ENCODE peak calls at places on chromosomes 7 and 10, in six cellular contexts. One of them, this sample, is unnamed.

GRCh38 chr7:16295558-16295957 is 125.8 kb downstream of the CRPPA start:
- DNase-seq in H9: no peak
- DNase-seq in H1: no peak
- DNase-seq in IMR-90: no peak
- DNase-seq in mesenchymal stem cell: no peak
- DNase-seq in neuronal stem cell: no peak
- DNase-seq in this sample: no peak

GRCh38 chr7:151199196-151199874 is 11.0 kb downstream of the H2BK1 start:
- DNase-seq in H9: peak; percentile 62
- DNase-seq in H1: no peak
- DNase-seq in IMR-90: no peak
- DNase-seq in mesenchymal stem cell: no peak
- DNase-seq in neuronal stem cell: no peak
- DNase-seq in this sample: no peak

GRCh38 chr7:75957021-75957736 is 37.2 kb downstream of the TMEM120A start:
- DNase-seq in H9: peak; percentile 75
- DNase-seq in H1: peak; percentile 68
- DNase-seq in IMR-90: no peak
- DNase-seq in mesenchymal stem cell: no peak
- DNase-seq in neuronal stem cell: no peak
- DNase-seq in this sample: peak; percentile 98

GRCh38 chr10:17951868-17952371 is at the start of gene SLC39A12:
- DNase-seq in H9: no peak
- DNase-seq in H1: no peak
- DNase-seq in IMR-90: peak; percentile 86
- DNase-seq in mesenchymal stem cell: peak; percentile 40
- DNase-seq in neuronal stem cell: no peak
- DNase-seq in this sample: no peak

GRCh38 chr10:53839437-53840039 is 961.5 kb downstream of the PCDH15 start:
- DNase-seq in H9: no peak
- DNase-seq in H1: no peak
- DNase-seq in IMR-90: peak; percentile 15
- DNase-seq in mesenchymal stem cell: peak; percentile 51
- DNase-seq in neuronal stem cell: no peak
- DNase-seq in this sample: peak; percentile 43

GRCh38 chr7:117982071-117983055 is 109.1 kb upstream of the CTTNBP2 start:
- DNase-seq in H9: no peak
- DNase-seq in H1: no peak
- DNase-seq in IMR-90: no peak
- DNase-seq in mesenchymal stem cell: no peak
- DNase-seq in neuronal stem cell: no peak
- DNase-seq in this sample: no peak

GRCh38 chr7:102468416-102469350 is 3.9 kb downstream of the LRWD1 start:
- DNase-seq in H9: no peak
- DNase-seq in H1: peak; percentile 44
- DNase-seq in IMR-90: no peak
- DNase-seq in mesenchymal stem cell: no peak
- DNase-seq in neuronal stem cell: no peak
- DNase-seq in this sample: no peak

GRCh38 chr7:95262875-95263274 is 61.5 kb downstream of the PON1 start:
- DNase-seq in H9: no peak
- DNase-seq in H1: no peak
- DNase-seq in IMR-90: no peak
- DNase-seq in mesenchymal stem cell: no peak
- DNase-seq in neuronal stem cell: no peak
- DNase-seq in this sample: no peak

GRCh38 chr7:65250216-65250615 is 123.4 kb upstream of the ZNF92 start:
- DNase-seq in H9: no peak
- DNase-seq in H1: peak; percentile 24
- DNase-seq in IMR-90: no peak
- DNase-seq in mesenchymal stem cell: no peak
- DNase-seq in neuronal stem cell: no peak
- DNase-seq in this sample: no peak

GRCh38 chr7:142319970-142320369 is 62.1 kb upstream of the PRSS58 start:
- DNase-seq in H9: peak; percentile 70
- DNase-seq in H1: no peak
- DNase-seq in IMR-90: no peak
- DNase-seq in mesenchymal stem cell: no peak
- DNase-seq in neuronal stem cell: no peak
- DNase-seq in this sample: no peak

GRCh38 chr7:131735151-131735550 is 178.7 kb upstream of the PODXL start:
- DNase-seq in H9: no peak
- DNase-seq in H1: no peak
- DNase-seq in IMR-90: no peak
- DNase-seq in mesenchymal stem cell: no peak
- DNase-seq in neuronal stem cell: no peak
- DNase-seq in this sample: no peak

GRCh38 chr7:75879771-75880184 is 944 bp downstream of the RHBDD2 start:
- DNase-seq in H9: no peak
- DNase-seq in H1: no peak
- DNase-seq in IMR-90: peak; percentile 78
- DNase-seq in mesenchymal stem cell: peak; percentile 69
- DNase-seq in neuronal stem cell: no peak
- DNase-seq in this sample: peak; percentile 81

GRCh38 chr10:52541082-52541481 is 227.0 kb downstream of the DKK1 start:
- DNase-seq in H9: no peak
- DNase-seq in H1: no peak
- DNase-seq in IMR-90: peak; percentile 34
- DNase-seq in mesenchymal stem cell: no peak
- DNase-seq in neuronal stem cell: no peak
- DNase-seq in this sample: no peak

GRCh38 chr10:119025336-119025735 is 4.2 kb upstream of the NANOS1 start:
- DNase-seq in H9: no peak
- DNase-seq in H1: no peak
- DNase-seq in IMR-90: peak; percentile 64
- DNase-seq in mesenchymal stem cell: peak; percentile 77
- DNase-seq in neuronal stem cell: no peak
- DNase-seq in this sample: peak; percentile 8

GRCh38 chr7:139068543-139069399 is 32.9 kb upstream of the ZC3HAV1L start:
- DNase-seq in H9: no peak
- DNase-seq in H1: no peak
- DNase-seq in IMR-90: no peak
- DNase-seq in mesenchymal stem cell: no peak
- DNase-seq in neuronal stem cell: no peak
- DNase-seq in this sample: no peak

GRCh38 chr7:137820677-137821420 is 25.9 kb downstream of the DGKI start:
- DNase-seq in H9: peak; percentile 80
- DNase-seq in H1: peak; percentile 59
- DNase-seq in IMR-90: peak; percentile 83
- DNase-seq in mesenchymal stem cell: peak; percentile 12
- DNase-seq in neuronal stem cell: peak; percentile 79
- DNase-seq in this sample: no peak

GRCh38 chr7:31788445-31788844 is 101.4 kb downstream of the PPP1R17 start:
- DNase-seq in H9: no peak
- DNase-seq in H1: no peak
- DNase-seq in IMR-90: peak; percentile 59
- DNase-seq in mesenchymal stem cell: peak; percentile 30
- DNase-seq in neuronal stem cell: no peak
- DNase-seq in this sample: no peak

GRCh38 chr10:69744971-69745370 is 56.7 kb upstream of the COL13A1 start:
- DNase-seq in H9: no peak
- DNase-seq in H1: no peak
- DNase-seq in IMR-90: no peak
- DNase-seq in mesenchymal stem cell: no peak
- DNase-seq in neuronal stem cell: no peak
- DNase-seq in this sample: no peak
- H4K91ac ChIP-seq in H9: no peak overlapping the region
- H4K91ac ChIP-seq in H1: no peak overlapping the region
- H4K91ac ChIP-seq in IMR-90: no peak overlapping the region
- H4K91ac ChIP-seq in mesenchymal stem cell: no peak overlapping the region
- H4K91ac ChIP-seq in neuronal stem cell: no peak overlapping the region
- H4K91ac ChIP-seq in this sample: no peak overlapping the region

DNA sequence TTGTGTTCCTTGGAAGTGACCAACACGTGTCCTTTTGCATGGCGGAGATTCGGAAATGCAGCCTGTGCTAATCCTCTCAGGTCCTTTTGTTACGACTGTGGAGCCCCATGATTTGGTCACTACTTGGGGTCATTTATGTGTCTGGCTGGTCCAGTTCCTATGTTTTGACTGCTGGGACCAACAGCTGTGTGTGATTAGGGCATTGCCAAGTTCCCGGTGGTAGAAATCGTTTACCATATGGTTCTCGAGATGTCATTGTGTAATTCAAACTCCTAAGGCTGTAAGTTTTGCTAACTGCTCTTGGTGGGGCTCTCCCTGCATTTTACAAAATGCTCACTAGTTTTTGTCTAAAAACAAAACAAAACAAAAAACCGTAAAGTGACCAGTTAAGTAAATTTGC is 62.0 kb downstream of the CCNY start:
- DNase-seq in H9: no peak
- DNase-seq in H1: no peak
- DNase-seq in IMR-90: peak; percentile 57
- DNase-seq in mesenchymal stem cell: no peak
- DNase-seq in neuronal stem cell: no peak
- DNase-seq in this sample: no peak
- H3K23ac ChIP-seq in H9: no peak overlapping the region
- H3K23ac ChIP-seq in H1: no peak overlapping the region
- H3K23ac ChIP-seq in IMR-90: no peak overlapping the region
- H3K23ac ChIP-seq in mesenchymal stem cell: no peak overlapping the region
- H3K23ac ChIP-seq in neuronal stem cell: no peak overlapping the region
- H3K23ac ChIP-seq in this sample: no peak overlapping the region

GRCh38 chr7:85103962-85104361 is 82.9 kb downstream of the SEMA3D start:
- DNase-seq in H9: no peak
- DNase-seq in H1: no peak
- DNase-seq in IMR-90: peak; percentile 22
- DNase-seq in mesenchymal stem cell: no peak
- DNase-seq in neuronal stem cell: no peak
- DNase-seq in this sample: no peak

GRCh38 chr7:85101347-85101746 is 85.5 kb downstream of the SEMA3D start:
- DNase-seq in H9: no peak
- DNase-seq in H1: no peak
- DNase-seq in IMR-90: no peak
- DNase-seq in mesenchymal stem cell: no peak
- DNase-seq in neuronal stem cell: no peak
- DNase-seq in this sample: no peak

GRCh38 chr7:85103352-85103751 is 83.5 kb downstream of the SEMA3D start:
- DNase-seq in H9: no peak
- DNase-seq in H1: no peak
- DNase-seq in IMR-90: no peak
- DNase-seq in mesenchymal stem cell: no peak
- DNase-seq in neuronal stem cell: no peak
- DNase-seq in this sample: no peak

GRCh38 chr7:85104432-85105205 is 82.2 kb downstream of the SEMA3D start:
- DNase-seq in H9: no peak
- DNase-seq in H1: no peak
- DNase-seq in IMR-90: peak; percentile 33
- DNase-seq in mesenchymal stem cell: peak; percentile 28
- DNase-seq in neuronal stem cell: no peak
- DNase-seq in this sample: no peak

DNA sequence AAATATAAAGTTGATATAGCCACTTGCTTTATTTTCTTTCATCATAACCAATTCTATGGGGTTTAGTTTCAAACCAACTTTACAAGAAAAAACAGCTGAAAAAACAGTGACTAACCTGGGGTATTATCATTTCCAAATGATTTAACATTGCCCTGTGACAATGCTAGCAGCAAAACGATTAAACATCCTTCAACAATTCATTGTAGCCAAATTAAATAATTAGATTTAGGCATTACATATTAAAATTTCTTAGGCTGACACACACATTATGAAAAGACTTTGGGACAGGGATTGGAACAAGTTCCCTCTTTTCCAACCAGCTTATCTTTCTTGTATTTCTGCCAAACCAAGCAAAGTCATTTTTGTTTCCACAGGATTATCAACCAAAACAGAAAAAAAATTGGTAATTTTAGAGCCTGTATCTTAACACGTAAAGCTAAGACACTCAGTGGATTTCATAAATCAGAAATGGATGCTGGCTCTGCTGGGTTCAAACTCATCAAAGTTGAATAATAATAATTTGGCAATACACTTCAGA is 84.0 kb downstream of the SEMA3D start:
- DNase-seq in H9: no peak
- DNase-seq in H1: no peak
- DNase-seq in IMR-90: peak; percentile 63
- DNase-seq in mesenchymal stem cell: no peak
- DNase-seq in neuronal stem cell: no peak
- DNase-seq in this sample: no peak
- H4K91ac ChIP-seq in H9: no peak overlapping the region
- H4K91ac ChIP-seq in H1: no peak overlapping the region
- H4K91ac ChIP-seq in IMR-90: no peak overlapping the region
- H4K91ac ChIP-seq in mesenchymal stem cell: no peak overlapping the region
- H4K91ac ChIP-seq in neuronal stem cell: no peak overlapping the region
- H4K91ac ChIP-seq in this sample: no peak overlapping the region

GRCh38 chr7:111540199-111540815 is 22.0 kb downstream of the IMMP2L start:
- DNase-seq in H9: no peak
- DNase-seq in H1: no peak
- DNase-seq in IMR-90: no peak
- DNase-seq in mesenchymal stem cell: no peak
- DNase-seq in neuronal stem cell: no peak
- DNase-seq in this sample: no peak

GRCh38 chr7:111532625-111533024 is 29.7 kb downstream of the IMMP2L start:
- DNase-seq in H9: no peak
- DNase-seq in H1: no peak
- DNase-seq in IMR-90: no peak
- DNase-seq in mesenchymal stem cell: peak; percentile 8
- DNase-seq in neuronal stem cell: no peak
- DNase-seq in this sample: no peak

GRCh38 chr7:111541067-111541466 is 21.2 kb downstream of the IMMP2L start:
- DNase-seq in H9: no peak
- DNase-seq in H1: no peak
- DNase-seq in IMR-90: no peak
- DNase-seq in mesenchymal stem cell: no peak
- DNase-seq in neuronal stem cell: no peak
- DNase-seq in this sample: no peak

GRCh38 chr7:111535142-111535541 is 27.1 kb downstream of the IMMP2L start:
- DNase-seq in H9: no peak
- DNase-seq in H1: no peak
- DNase-seq in IMR-90: no peak
- DNase-seq in mesenchymal stem cell: no peak
- DNase-seq in neuronal stem cell: no peak
- DNase-seq in this sample: no peak

DNA sequence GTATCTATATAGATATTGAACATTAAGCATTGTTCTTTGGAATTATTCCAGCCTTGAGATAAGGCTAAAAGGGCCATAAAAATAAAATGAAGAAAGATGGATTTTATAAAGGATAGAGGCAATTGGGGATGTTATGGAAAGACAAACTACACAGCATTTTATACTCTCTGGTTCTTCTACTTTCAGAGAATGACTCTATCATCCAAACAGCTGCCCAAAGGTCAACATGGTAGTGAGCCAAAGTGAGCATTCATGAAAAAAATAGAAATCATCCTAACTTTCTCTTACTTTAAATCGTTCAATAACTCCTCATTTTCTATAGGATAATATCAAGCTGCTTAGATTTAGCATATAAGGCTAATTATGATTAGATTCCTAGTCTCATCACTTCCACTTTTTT is 25.2 kb downstream of the IMMP2L start:
- DNase-seq in H9: no peak
- DNase-seq in H1: no peak
- DNase-seq in IMR-90: no peak
- DNase-seq in mesenchymal stem cell: no peak
- DNase-seq in neuronal stem cell: no peak
- DNase-seq in this sample: no peak
- H3K23ac ChIP-seq in H9: no peak overlapping the region
- H3K23ac ChIP-seq in H1: no peak overlapping the region
- H3K23ac ChIP-seq in IMR-90: no peak overlapping the region
- H3K23ac ChIP-seq in mesenchymal stem cell: no peak overlapping the region
- H3K23ac ChIP-seq in neuronal stem cell: no peak overlapping the region
- H3K23ac ChIP-seq in this sample: no peak overlapping the region

GRCh38 chr7:36348771-36349170 is 40.9 kb upstream of the ANLN start:
- DNase-seq in H9: no peak
- DNase-seq in H1: no peak
- DNase-seq in IMR-90: no peak
- DNase-seq in mesenchymal stem cell: no peak
- DNase-seq in neuronal stem cell: no peak
- DNase-seq in this sample: no peak
- H4K91ac ChIP-seq in H9: no peak overlapping the region
- H4K91ac ChIP-seq in H1: no peak overlapping the region
- H4K91ac ChIP-seq in IMR-90: no peak overlapping the region
- H4K91ac ChIP-seq in mesenchymal stem cell: no peak overlapping the region
- H4K91ac ChIP-seq in neuronal stem cell: no peak overlapping the region
- H4K91ac ChIP-seq in this sample: no peak overlapping the region

GRCh38 chr10:78571286-78571685 is 497.5 kb upstream of the ZMIZ1 start:
- DNase-seq in H9: no peak
- DNase-seq in H1: no peak
- DNase-seq in IMR-90: no peak
- DNase-seq in mesenchymal stem cell: no peak
- DNase-seq in neuronal stem cell: no peak
- DNase-seq in this sample: no peak
- H3K23ac ChIP-seq in H9: no peak overlapping the region
- H3K23ac ChIP-seq in H1: no peak overlapping the region
- H3K23ac ChIP-seq in IMR-90: no peak overlapping the region
- H3K23ac ChIP-seq in mesenchymal stem cell: no peak overlapping the region
- H3K23ac ChIP-seq in neuronal stem cell: no peak overlapping the region
- H3K23ac ChIP-seq in this sample: no peak overlapping the region

This sample was measured in trophoblast cell.